ENCODE peak calls at places on chromosomes 3 and 15, in four cellular contexts. G is endothelial cell; E is AG04450; C is stimulated activated CD4-positive, alpha-beta T cell treated with anti-CD3 and anti-CD28 coated beads, Interleukin-15, amount 100 ng/mL, for 48 hours. S is an unnamed sample.

GRCh38 chr15:91939432-91939831 is 85.9 kb downstream of the SLCO3A1 start:
- DNase-seq in G (no peak), E (no peak), C (no peak), S (no peak)

GRCh38 chr3:109369510-109369909 is 32.2 kb upstream of the DPPA4 start:
- DNase-seq in G (peak; percentile 26), E (no peak), C (no peak), S (no peak)

GRCh38 chr3:121894191-121894990 is at the start of gene SLC15A2:
- DNase-seq in G (no peak), E (no peak), C (no peak), S (no peak)

GRCh38 chr3:78255403-78255802 is 1215.5 kb downstream of the ROBO2 start:
- DNase-seq in G (no peak), E (peak; percentile 67), C (no peak), S (peak; percentile 91)

GRCh38 chr15:99009741-99010370 is 2.3 kb upstream of the PGPEP1L start:
- DNase-seq in G (no peak), E (no peak), C (no peak), S (peak; percentile 70)

GRCh38 chr15:79349526-79349925 is 38.6 kb downstream of the TMED3 start:
- DNase-seq in G (no peak), E (no peak), C (no peak), S (no peak)

GRCh38 chr3:15204005-15204404 is 2.0 kb upstream of the CAPN7 start:
- DNase-seq in G (no peak), E (no peak), C (no peak), S (no peak)

GRCh38 chr3:120622870-120623718 is 27.0 kb downstream of the NDUFB4 start:
- DNase-seq in G (no peak), E (no peak), C (no peak), S (peak; percentile 32)